ENCODE peak calls at places on chromosomes 4 and X, in four cellular contexts. W is HCT116, L is HepG2, V is SK-N-SH. Z is an unnamed sample.

GRCh38 chrX:100969936-100970335 is 428 bp downstream of the ARL13A start:
- DNase-seq in W (no peak), L (no peak), V (peak; percentile 50), Z (no peak)

GRCh38 chr4:15531792-15532191 is 62.1 kb downstream of the CC2D2A start:
- DNase-seq in W (no peak), L (no peak), V (no peak), Z (no peak)

GRCh38 chr4:87057835-87058234 is 123.0 kb downstream of the AFF1 start:
- DNase-seq in W (no peak), L (no peak), V (no peak), Z (no peak)

GRCh38 chr4:54395013-54395527 is 166.0 kb downstream of the PDGFRA start:
- DNase-seq in W (no peak), L (no peak), V (no peak), Z (no peak)

GRCh38 chr4:169492436-169493163 is 119.8 kb downstream of the NEK1 start:
- DNase-seq in W (peak; percentile 35), L (peak; percentile 39), V (peak; percentile 33), Z (peak; percentile 17)

GRCh38 chr4:122827258-122827887 is 742 bp downstream of the FGF2 start:
- DNase-seq in W (no peak), L (no peak), V (peak; percentile 92), Z (no peak)

GRCh38 chr4:81454498-81454897 is 17.2 kb downstream of the RASGEF1B start:
- DNase-seq in W (no peak), L (no peak), V (no peak), Z (no peak)

GRCh38 chr4:13611283-13611842 is 16.2 kb downstream of the BOD1L1 start:
- DNase-seq in W (no peak), L (no peak), V (no peak), Z (no peak)

GRCh38 chr4:69760455-69760854 is at the start of gene SULT1B1:
- DNase-seq in W (no peak), L (no peak), V (no peak), Z (no peak)

GRCh38 chrX:101062171-101062570 is 10.3 kb upstream of the TRMT2B start:
- DNase-seq in W (no peak), L (no peak), V (no peak), Z (no peak)

DNA sequence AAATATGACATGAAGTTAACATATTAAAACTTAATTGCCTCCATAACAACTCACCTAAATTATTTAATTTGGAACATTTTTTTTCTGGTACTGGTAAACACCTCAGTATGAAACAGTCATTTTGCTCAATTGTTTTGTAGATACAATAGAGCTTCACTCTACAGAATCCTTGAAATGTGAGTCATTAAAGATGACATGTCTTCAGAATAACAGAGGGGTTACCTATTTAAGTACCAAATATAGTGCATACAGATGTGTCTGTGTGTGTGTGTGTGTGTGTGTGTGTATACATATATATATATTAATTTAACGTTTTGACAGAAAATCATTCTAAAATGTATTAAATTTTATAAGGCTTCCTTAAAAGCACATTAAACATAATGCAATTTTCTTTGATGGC is 297.6 kb downstream of the INPP4B start:
- DNase-seq in W (no peak), L (no peak), V (no peak), Z (no peak)
- TF ChIP-seq JUND in W (no peak), L (no peak), V (no peak), Z (no peak)

DNA sequence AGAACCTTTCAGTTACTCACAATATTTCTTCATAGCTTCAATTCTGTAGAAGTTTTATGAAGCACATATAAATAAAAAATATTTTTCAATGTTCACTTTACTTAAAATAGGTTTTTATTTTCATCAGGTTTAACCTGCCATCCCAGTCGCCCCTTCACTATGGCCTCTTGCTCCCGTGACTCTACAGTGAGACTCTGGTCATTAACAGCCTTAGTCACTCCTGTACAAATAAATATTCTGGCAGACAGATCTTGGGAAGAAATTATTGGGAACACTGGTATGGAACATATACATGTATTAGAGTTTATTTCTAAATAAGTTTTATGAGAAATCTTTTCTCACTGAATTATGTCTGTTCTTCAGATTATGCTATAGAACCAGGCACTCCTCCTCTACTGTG is 45.7 kb downstream of the SPATA4 start:
- DNase-seq in W (no peak), L (no peak), V (no peak), Z (no peak)
- TF ChIP-seq JUND in W (no peak), L (no peak), V (no peak), Z (no peak)

DNA sequence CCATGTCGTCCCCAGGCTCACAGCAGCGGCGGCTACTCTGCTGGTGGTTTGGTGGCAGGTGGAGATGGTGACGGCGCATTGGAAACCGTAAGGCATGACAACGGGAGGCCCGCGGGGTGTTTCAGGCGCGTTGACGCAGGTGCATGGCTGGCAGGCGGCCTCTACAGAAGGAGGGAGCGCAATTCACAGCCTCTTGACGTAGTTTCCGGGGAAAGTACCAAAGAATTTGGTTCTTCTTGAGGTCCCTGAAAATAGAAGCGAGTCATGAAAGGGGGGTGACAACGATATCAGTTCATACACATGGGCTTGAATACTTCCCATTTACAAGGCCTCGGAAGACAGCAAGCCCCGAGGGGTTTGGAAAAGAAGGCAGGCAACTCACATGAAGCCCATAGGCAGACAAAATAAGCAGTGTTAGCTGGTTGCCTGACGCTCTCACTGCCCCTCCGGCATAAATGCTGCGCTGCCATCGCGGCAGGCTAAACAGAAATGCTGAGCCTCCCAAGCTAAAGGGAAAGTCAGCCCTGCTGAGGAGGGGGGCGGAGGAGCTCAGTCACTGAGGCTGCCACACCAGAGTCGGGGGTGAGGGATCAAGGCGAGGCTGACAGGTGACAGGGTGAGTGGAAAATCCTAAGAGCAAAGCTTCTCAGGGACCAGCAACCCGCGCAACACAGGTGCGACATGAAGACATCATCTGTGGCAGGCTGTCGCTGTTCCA is 52.3 kb upstream of the PDLIM3 start:
- DNase-seq in W (no peak), L (no peak), V (no peak), Z (no peak)
- TF ChIP-seq JUND in W (no peak), L (no peak), V (no peak), Z (no peak)

GRCh38 chr4:85603437-85604336 is 128.7 kb downstream of the ARHGAP24 start:
- DNase-seq in W (no peak), L (no peak), V (peak; percentile 43), Z (no peak)
- TF ChIP-seq JUND in W (no peak), L (no peak), V (no peak), Z (no peak)

GRCh38 chr4:183602444-183603102 is 56.4 kb downstream of the RWDD4 start:
- DNase-seq in W (no peak), L (no peak), V (no peak), Z (peak; percentile 44)
- TF ChIP-seq JUND in W (no peak), L (no peak), V (no peak), Z (no peak)

GRCh38 chr4:166280642-166281041 is 407.6 kb downstream of the TLL1 start:
- DNase-seq in W (no peak), L (no peak), V (no peak), Z (peak; percentile 75)

GRCh38 chr4:166282081-166282770 is 409.2 kb downstream of the TLL1 start:
- DNase-seq in W (no peak), L (no peak), V (no peak), Z (no peak)

GRCh38 chr4:166279261-166279660 is 406.2 kb downstream of the TLL1 start:
- DNase-seq in W (no peak), L (no peak), V (no peak), Z (no peak)

DNA sequence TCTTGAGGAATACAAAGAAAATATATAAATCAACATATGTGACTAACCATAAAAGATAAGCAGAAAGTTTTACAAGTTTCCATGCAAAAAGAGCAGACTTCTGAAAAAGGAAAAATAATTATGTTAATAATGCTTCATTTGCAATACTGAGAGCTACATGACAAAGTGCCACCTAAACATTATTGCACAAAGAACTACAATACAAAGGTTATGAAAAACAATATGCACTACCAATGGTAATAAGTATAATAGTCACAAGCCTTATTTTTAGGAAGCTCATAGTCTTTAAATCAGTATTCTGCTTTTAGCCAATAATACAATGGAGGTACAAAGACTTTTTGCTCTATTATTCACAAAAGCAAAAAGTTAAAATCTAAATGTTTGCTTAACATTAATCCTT is 411.2 kb downstream of the TLL1 start:
- DNase-seq in W (no peak), L (no peak), V (no peak), Z (no peak)
- TF ChIP-seq JUND in W (no peak), L (no peak), V (no peak), Z (no peak)